ENCODE peak calls at places on chromosome 3, in six cellular contexts. One of them, this sample, is unnamed.

GRCh38 chr3:56855856-56856538 is 54.2 kb upstream of the ARHGEF3 start:
- DNase-seq in epithelial cell of proximal tubule: no peak
- DNase-seq in NCI-H524 treated with DMSO at 0.1 percent for 48 hours: no peak
- DNase-seq in iPS-NIHi11: peak
- DNase-seq in MV-4-11: peak
- DNase-seq in A673: no peak
- DNase-seq in this sample: peak

GRCh38 chr3:49120096-49120437 is 556 bp downstream of the USP19 start:
- DNase-seq in NCI-H524 treated with DMSO at 0.1 percent for 48 hours: no peak
- DNase-seq in A673: no peak
- DNase-seq in iPS-NIHi11: no peak
- DNase-seq in MV-4-11: no peak
- DNase-seq in epithelial cell of proximal tubule: no peak
- DNase-seq in this sample: peak

GRCh38 chr3:4421121-4421520 is 45.9 kb downstream of the SUMF1 start:
- DNase-seq in MV-4-11: peak
- DNase-seq in epithelial cell of proximal tubule: no peak
- DNase-seq in A673: no peak
- DNase-seq in NCI-H524 treated with DMSO at 0.1 percent for 48 hours: no peak
- DNase-seq in iPS-NIHi11: no peak
- DNase-seq in this sample: no peak

GRCh38 chr3:139225551-139225950 is 118.3 kb upstream of the MRPS22 start:
- DNase-seq in epithelial cell of proximal tubule: no peak
- DNase-seq in A673: no peak
- DNase-seq in MV-4-11: no peak
- DNase-seq in NCI-H524 treated with DMSO at 0.1 percent for 48 hours: no peak
- DNase-seq in iPS-NIHi11: no peak
- DNase-seq in this sample: no peak

GRCh38 chr3:149564079-149564478 is 89.6 kb downstream of the TM4SF4 start:
- DNase-seq in iPS-NIHi11: no peak
- DNase-seq in A673: no peak
- DNase-seq in epithelial cell of proximal tubule: no peak
- DNase-seq in NCI-H524 treated with DMSO at 0.1 percent for 48 hours: no peak
- DNase-seq in MV-4-11: no peak
- DNase-seq in this sample: no peak

GRCh38 chr3:156795890-156796451 is 30.2 kb upstream of the LEKR1 start:
- DNase-seq in NCI-H524 treated with DMSO at 0.1 percent for 48 hours: no peak
- DNase-seq in iPS-NIHi11: no peak
- DNase-seq in A673: no peak
- DNase-seq in MV-4-11: peak
- DNase-seq in epithelial cell of proximal tubule: no peak
- DNase-seq in this sample: no peak

GRCh38 chr3:45269952-45270351 is 43.9 kb upstream of the TMEM158 start:
- DNase-seq in MV-4-11: no peak
- DNase-seq in NCI-H524 treated with DMSO at 0.1 percent for 48 hours: no peak
- DNase-seq in A673: no peak
- DNase-seq in epithelial cell of proximal tubule: no peak
- DNase-seq in iPS-NIHi11: no peak
- DNase-seq in this sample: no peak

GRCh38 chr3:90010341-90010740 is 902.9 kb downstream of the EPHA3 start:
- DNase-seq in MV-4-11: no peak
- DNase-seq in iPS-NIHi11: peak
- DNase-seq in epithelial cell of proximal tubule: no peak
- DNase-seq in NCI-H524 treated with DMSO at 0.1 percent for 48 hours: no peak
- DNase-seq in A673: peak
- DNase-seq in this sample: no peak

This sample was measured in D341Med.